ENCODE peak calls at places on chromosomes 16 and 17, in five cellular contexts. One of them, this sample, is unnamed.

GRCh38 chr16:57276596-57276995 is 7.9 kb downstream of the PLLP start:
- DNase-seq in heart left ventricle: no peak
- DNase-seq in body of pancreas: peak; percentile 13
- DNase-seq in T-cell: no peak
- DNase-seq in AML-193: no peak
- DNase-seq in this sample: no peak

GRCh38 chr16:15509593-15510520 is 75.5 kb downstream of the BMERB1 start:
- DNase-seq in heart left ventricle: no peak
- DNase-seq in body of pancreas: no peak
- DNase-seq in T-cell: no peak
- DNase-seq in AML-193: no peak
- DNase-seq in this sample: no peak

GRCh38 chr16:28915181-28915580 is 9.9 kb downstream of the RABEP2 start:
- DNase-seq in heart left ventricle: no peak
- DNase-seq in body of pancreas: no peak
- DNase-seq in T-cell: no peak
- DNase-seq in AML-193: no peak
- DNase-seq in this sample: no peak

GRCh38 chr17:32142857-32143524 is 689 bp downstream of the RHOT1 start:
- DNase-seq in heart left ventricle: peak; percentile 72
- DNase-seq in body of pancreas: peak; percentile 93
- DNase-seq in T-cell: no peak
- DNase-seq in AML-193: peak; percentile 45
- DNase-seq in this sample: peak; percentile 97

GRCh38 chr17:37518816-37519215 is 29.1 kb downstream of the DUSP14 start:
- DNase-seq in heart left ventricle: no peak
- DNase-seq in body of pancreas: no peak
- DNase-seq in T-cell: no peak
- DNase-seq in AML-193: no peak
- DNase-seq in this sample: no peak

GRCh38 chr17:62974788-62975586 is 9.0 kb downstream of the TANC2 start:
- DNase-seq in heart left ventricle: no peak
- DNase-seq in body of pancreas: no peak
- DNase-seq in T-cell: no peak
- DNase-seq in AML-193: no peak
- DNase-seq in this sample: no peak

GRCh38 chr17:57875109-57876022 is 25.5 kb upstream of the MRPS23 start:
- DNase-seq in heart left ventricle: peak; percentile 89
- DNase-seq in body of pancreas: peak; percentile 84
- DNase-seq in T-cell: no peak
- DNase-seq in AML-193: peak; percentile 13
- DNase-seq in this sample: peak; percentile 61

GRCh38 chr16:6570520-6570919 is 762.1 kb upstream of the RBFOX1 start:
- DNase-seq in heart left ventricle: no peak
- DNase-seq in body of pancreas: no peak
- DNase-seq in T-cell: no peak
- DNase-seq in AML-193: no peak
- DNase-seq in this sample: no peak

GRCh38 chr16:70529051-70529777 is 5.6 kb downstream of the SF3B3 start:
- DNase-seq in heart left ventricle: no peak
- DNase-seq in body of pancreas: no peak
- DNase-seq in T-cell: no peak
- DNase-seq in AML-193: peak; percentile 58
- DNase-seq in this sample: peak; percentile 64

GRCh38 chr16:46693598-46693997 is 4.1 kb downstream of the ORC6 start:
- DNase-seq in heart left ventricle: no peak
- DNase-seq in body of pancreas: no peak
- DNase-seq in T-cell: no peak
- DNase-seq in AML-193: no peak
- DNase-seq in this sample: no peak

GRCh38 chr17:1731194-1731506 is 6.6 kb downstream of the WDR81 start:
- DNase-seq in heart left ventricle: no peak
- DNase-seq in body of pancreas: no peak
- DNase-seq in T-cell: no peak
- DNase-seq in AML-193: no peak
- DNase-seq in this sample: no peak

GRCh38 chr16:66254106-66254505 is 112.4 kb upstream of the CDH5 start:
- DNase-seq in heart left ventricle: no peak
- DNase-seq in body of pancreas: no peak
- DNase-seq in T-cell: no peak
- DNase-seq in AML-193: no peak
- DNase-seq in this sample: no peak

GRCh38 chr17:81898029-81898866 is 3.8 kb upstream of the NPB start:
- DNase-seq in heart left ventricle: no peak
- DNase-seq in body of pancreas: no peak
- DNase-seq in T-cell: no peak
- DNase-seq in AML-193: no peak
- DNase-seq in this sample: no peak

GRCh38 chr17:83082899-83083367 is 3.5 kb downstream of the METRNL start:
- DNase-seq in heart left ventricle: no peak
- DNase-seq in body of pancreas: no peak
- DNase-seq in T-cell: no peak
- DNase-seq in AML-193: peak; percentile 66
- DNase-seq in this sample: no peak

GRCh38 chr17:65047939-65048338 is 8.6 kb downstream of the GNA13 start:
- DNase-seq in heart left ventricle: no peak
- DNase-seq in body of pancreas: peak; percentile 37
- DNase-seq in T-cell: no peak
- DNase-seq in AML-193: peak; percentile 89
- DNase-seq in this sample: peak; percentile 19

GRCh38 chr17:71110326-71110725 is 941.0 kb downstream of the KCNJ2 start:
- DNase-seq in heart left ventricle: no peak
- DNase-seq in body of pancreas: no peak
- DNase-seq in T-cell: no peak
- DNase-seq in AML-193: no peak
- DNase-seq in this sample: no peak

GRCh38 chr17:46869296-46869695 is 17.9 kb downstream of the WNT9B start:
- DNase-seq in heart left ventricle: no peak
- DNase-seq in body of pancreas: no peak
- DNase-seq in T-cell: no peak
- DNase-seq in AML-193: no peak
- DNase-seq in this sample: no peak

GRCh38 chr16:30740364-30741251 is 7.6 kb upstream of the PHKG2 start:
- DNase-seq in heart left ventricle: peak; percentile 91
- DNase-seq in body of pancreas: peak; percentile 94
- DNase-seq in T-cell: no peak
- DNase-seq in AML-193: no peak
- DNase-seq in this sample: peak; percentile 46

GRCh38 chr17:41863074-41863843 is 2.0 kb downstream of the KLHL11 start:
- DNase-seq in heart left ventricle: no peak
- DNase-seq in body of pancreas: no peak
- DNase-seq in T-cell: peak; percentile 3
- DNase-seq in AML-193: no peak
- DNase-seq in this sample: no peak

GRCh38 chr16:75860654-75861053 is 134.4 kb upstream of the CPHXL start:
- DNase-seq in heart left ventricle: no peak
- DNase-seq in body of pancreas: peak; percentile 10
- DNase-seq in T-cell: no peak
- DNase-seq in AML-193: no peak
- DNase-seq in this sample: no peak

GRCh38 chr17:9991796-9992195 is 86.7 kb upstream of the RCVRN start:
- DNase-seq in heart left ventricle: no peak
- DNase-seq in body of pancreas: no peak
- DNase-seq in T-cell: no peak
- DNase-seq in AML-193: no peak
- DNase-seq in this sample: no peak

This sample was measured in OCI-M1.